ENCODE peak calls at places on chromosomes 7 and 10, in four cellular contexts. H is transverse colon, F is cardiac muscle cell, K is neural progenitor cell. R is an unnamed sample. For H3K36me3 and H3K4me1, the result is how much of the 10 kb centered on the place peaks cover.

GRCh38 chr7:152383341-152384234 is 52.2 kb downstream of the KMT2C start:
- DNase-seq in K (no peak), F (peak), H (no peak), R (no peak)

GRCh38 chr7:86750124-86750523 is 106.4 kb downstream of the GRM3 start:
- DNase-seq in F (no peak), K (no peak), H (no peak), R (no peak)

GRCh38 chr7:44665531-44666213 is 59.2 kb downstream of the OGDH start:
- DNase-seq in K (no peak), H (no peak), F (peak), R (no peak)

GRCh38 chr10:7789390-7789789 is 1.4 kb downstream of the ATP5F1C start:
- DNase-seq in H (no peak), F (peak), K (no peak), R (peak)

GRCh38 chr10:108392286-108392685 is 1227.8 kb upstream of the SORCS1 start:
- DNase-seq in H (no peak), F (peak), K (no peak), R (no peak)

GRCh38 chr7:48049850-48050249 is 14.5 kb downstream of the C7orf57 start:
- DNase-seq in K (no peak), F (no peak), H (no peak), R (no peak)

GRCh38 chr10:77707570-77707969 is 70.0 kb upstream of the KCNMA1 start:
- DNase-seq in H (no peak), F (no peak), K (no peak), R (no peak)

GRCh38 chr7:117875566-117875965 is 2.3 kb upstream of the CTTNBP2 start:
- DNase-seq in K (peak), F (no peak), H (no peak), R (no peak)

GRCh38 chr10:129560355-129560754 is 93.3 kb downstream of the MGMT start:
- DNase-seq in H (no peak), F (no peak), K (no peak), R (no peak)

GRCh38 chr10:132397671-132398565 is 918 bp downstream of the PWWP2B start:
- DNase-seq in H (peak), K (peak), F (peak), R (peak)

GRCh38 chr7:45244996-45245395 is 87.4 kb downstream of the RAMP3 start:
- DNase-seq in F (no peak), K (no peak), H (no peak), R (no peak)

GRCh38 chr10:71039551-71039950 is 151.2 kb upstream of the PCBD1 start:
- DNase-seq in K (no peak), F (no peak), H (no peak), R (no peak)

GRCh38 chr10:30828227-30828626 is 198.7 kb upstream of the LYZL2 start:
- DNase-seq in K (no peak), F (peak), H (no peak), R (no peak)

GRCh38 chr7:25454562-25455031 is 226.3 kb upstream of the NPVF start:
- DNase-seq in H (peak), F (peak), K (no peak), R (no peak)

GRCh38 chr7:8149222-8149621 is 112.7 kb downstream of the ICA1 start:
- DNase-seq in K (no peak), H (no peak), F (no peak), R (no peak)

GRCh38 chr10:84243759-84244158 is 1.1 kb upstream of the RGR start:
- DNase-seq in K (no peak), H (no peak), F (no peak), R (no peak)

GRCh38 chr7:47812460-47813136 is 135.7 kb downstream of the PKD1L1 start:
- DNase-seq in F (no peak), H (no peak), K (no peak), R (no peak)

GRCh38 chr7:140654661-140655060 is 14.0 kb upstream of the DENND2A start:
- DNase-seq in K (no peak), H (no peak), F (no peak), R (no peak)

GRCh38 chr7:132527467-132528410 is 48.5 kb downstream of the PLXNA4 start:
- DNase-seq in K (no peak), F (no peak), H (no peak), R (no peak)

GRCh38 chr7:140136108-140136507 is 40.7 kb downstream of the KDM7A start:
- DNase-seq in K (no peak), H (no peak), F (no peak), R (no peak)

GRCh38 chr7:157981778-157982177 is 605.8 kb downstream of the PTPRN2 start:
- DNase-seq in K (no peak), H (no peak), F (no peak), R (no peak)

GRCh38 chr10:81018898-81019890 is 481.5 kb downstream of the SH2D4B start:
- DNase-seq in H (no peak), K (peak), F (peak), R (peak)

GRCh38 chr7:40700653-40701475 is 566.1 kb downstream of the SUGCT start:
- DNase-seq in H (no peak), K (no peak), F (peak), R (no peak)

GRCh38 chr10:119320981-119321380 is 113.6 kb downstream of the GRK5 start:
- DNase-seq in F (no peak), H (no peak), K (no peak), R (no peak)

GRCh38 chr10:101394522-101395133 is 40.7 kb downstream of the BTRC start:
- DNase-seq in K (no peak), H (no peak), F (no peak), R (no peak)

GRCh38 chr7:131007439-131008330 is 273.7 kb upstream of the KLF14 start:
- DNase-seq in F (peak), H (peak), K (peak), R (peak)

GRCh38 chr10:63977329-63977923 is 456.2 kb downstream of the REEP3 start:
- DNase-seq in K (peak), F (peak), H (peak), R (peak)

GRCh38 chr10:43226441-43226840 is 40.4 kb downstream of the RASGEF1A start:
- DNase-seq in F (no peak), H (peak), K (no peak), R (peak)

GRCh38 chr7:66727058-66727457 is 13.5 kb upstream of the RABGEF1 start:
- DNase-seq in H (no peak), K (no peak), F (no peak), R (no peak)

GRCh38 chr10:30431435-30431911 is 2.5 kb upstream of the MAP3K8 start:
- DNase-seq in F (no peak), K (no peak), H (peak), R (no peak)

GRCh38 chr10:93821051-93821772 is 63.5 kb downstream of the LGI1 start:
- DNase-seq in H (no peak), F (peak), K (peak), R (no peak)

GRCh38 chr10:18216482-18216881 is 76.3 kb downstream of the CACNB2 start:
- DNase-seq in K (peak), H (no peak), F (peak), R (no peak)

GRCh38 chr7:51031216-51031615 is 248.5 kb upstream of the GRB10 start:
- DNase-seq in H (no peak), F (no peak), K (no peak), R (no peak)

DNA sequence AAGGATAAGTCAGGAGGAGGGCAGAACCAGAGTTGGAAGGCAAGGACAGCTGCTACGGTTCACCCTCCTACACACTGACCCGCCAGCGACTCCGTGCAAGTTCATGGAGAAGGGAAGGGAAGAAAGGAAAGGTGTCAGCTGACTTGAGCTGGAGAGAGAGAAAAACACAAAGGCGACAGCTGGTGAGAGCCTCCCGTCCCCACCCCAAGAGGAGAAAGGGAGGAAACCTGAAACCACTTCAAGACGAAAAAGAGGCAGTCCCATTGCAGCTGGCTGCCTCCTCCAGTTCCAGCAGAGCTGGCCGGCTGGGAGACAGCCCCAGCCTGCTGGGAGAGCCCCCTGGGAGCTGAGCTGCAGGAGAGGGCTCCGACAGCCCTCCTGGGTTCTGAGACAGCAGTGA is 75.2 kb downstream of the PARD3 start:
- DNase-seq in K (peak), F (peak), H (peak), R (peak)
- H3K4me3 ChIP-seq in K (peak), F (peak), H (no peak), R (no peak)

DNA sequence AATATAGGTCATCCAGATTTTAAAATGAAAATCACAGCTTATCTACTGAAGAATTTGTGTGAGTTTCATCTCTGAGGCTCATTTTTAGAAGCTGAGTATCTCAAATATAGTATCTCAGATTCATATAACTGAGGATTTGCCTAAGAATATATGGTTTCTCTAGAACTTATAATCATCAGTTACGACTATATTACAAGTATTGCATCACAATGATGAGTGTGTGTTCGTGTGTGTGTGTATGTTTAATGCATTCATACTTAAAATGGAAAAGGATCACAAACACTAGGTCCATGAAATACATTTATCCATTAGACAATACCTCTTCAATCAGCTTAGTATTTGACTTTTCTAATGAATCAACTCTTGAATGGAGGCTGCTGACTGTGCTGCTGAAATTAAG is 21.3 kb downstream of the RUFY2 start:
- DNase-seq in F (no peak), K (no peak), H (no peak), R (no peak)
- H3K36me3 ChIP-seq in F (under half), K (under half), H (under half), R (under half)

DNA sequence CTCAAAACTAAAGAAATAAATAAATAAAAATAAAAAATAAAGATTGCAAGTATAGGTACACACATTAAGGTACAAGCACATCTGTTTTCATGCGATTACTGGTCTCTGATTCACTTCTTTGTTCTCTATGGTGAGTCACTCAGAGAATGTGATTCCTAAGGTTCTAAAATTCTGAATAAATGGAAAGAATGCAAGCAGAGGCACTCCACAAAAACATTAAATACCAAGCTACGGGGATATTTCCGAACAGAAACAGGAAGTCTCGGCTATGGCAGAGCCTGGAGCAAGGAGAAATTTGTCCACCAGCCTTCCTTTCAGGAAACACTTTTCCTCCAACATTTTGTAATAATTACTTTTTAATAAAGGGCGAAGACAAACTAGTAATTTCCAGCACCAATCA is 1.4 kb downstream of the VOPP1 start:
- DNase-seq in F (peak), H (no peak), K (no peak), R (no peak)
- H3K4me1 ChIP-seq in F (under half), H (half or more), K (under half), R (under half)

DNA sequence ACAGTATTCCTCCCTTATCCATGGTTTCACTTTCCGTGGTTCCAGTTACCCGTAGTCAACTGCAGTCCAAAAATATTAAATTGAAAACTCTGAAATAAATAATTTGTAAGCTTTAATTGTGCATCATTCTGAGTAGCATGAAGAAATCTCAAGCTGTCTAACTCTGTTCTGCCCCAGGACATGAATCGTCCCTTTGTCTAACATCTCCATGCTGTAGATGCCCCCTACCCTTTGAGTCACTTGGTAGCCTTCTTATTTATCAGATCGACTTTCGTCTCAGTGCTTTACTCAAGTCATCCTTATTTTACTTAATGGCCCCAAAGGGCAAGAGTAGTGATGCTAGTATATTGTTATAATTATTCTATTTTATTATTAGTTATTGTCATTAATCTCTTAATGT is 41.8 kb downstream of the CPED1 start:
- DNase-seq in F (no peak), H (no peak), K (no peak), R (no peak)
- H3K4me3 ChIP-seq in F (no peak), H (no peak), K (no peak), R (no peak)

DNA sequence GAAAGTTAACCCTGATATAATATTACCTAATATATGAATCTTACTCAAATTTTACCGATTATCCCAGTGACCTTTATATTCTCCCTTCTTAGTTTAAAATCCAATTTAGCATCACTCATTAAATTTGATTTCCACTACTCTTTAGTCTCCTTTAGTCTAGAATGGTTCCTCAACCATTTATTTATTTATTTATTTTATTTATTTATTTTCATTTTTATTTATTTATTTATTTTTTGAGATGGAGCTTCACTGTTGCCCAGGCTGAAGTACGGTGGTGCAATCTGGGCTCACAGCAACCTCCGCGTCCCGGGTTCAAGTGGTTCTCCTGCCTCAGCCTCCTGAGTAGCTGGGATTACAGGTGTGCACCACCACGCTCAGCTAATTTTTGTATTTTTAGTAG is 92.8 kb downstream of the LCOR start:
- DNase-seq in H (no peak), F (no peak), K (no peak), R (no peak)
- H3K36me3 ChIP-seq in H (under half), F (under half), K (under half), R (under half)

DNA sequence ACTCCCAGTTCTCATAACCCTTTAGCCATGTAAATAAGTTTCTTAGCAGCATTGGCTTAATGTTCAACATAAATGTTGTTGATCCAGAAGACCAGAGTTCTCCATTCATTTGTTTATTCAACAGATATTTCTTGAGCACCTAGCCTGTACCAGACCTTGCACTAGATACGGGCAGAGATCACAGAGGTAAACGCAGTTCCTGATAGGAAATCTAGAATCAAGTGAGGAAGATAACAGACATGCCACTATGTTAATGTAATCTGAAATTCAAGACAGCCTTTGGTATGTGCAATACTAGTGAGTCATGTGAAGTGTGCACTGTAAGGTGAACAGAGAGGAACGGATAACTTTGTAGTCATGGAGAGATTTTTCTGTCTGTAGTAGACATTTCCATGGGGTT is 3.0 kb downstream of the BUB3 start:
- DNase-seq in K (no peak), F (no peak), H (no peak), R (no peak)
- H3K4me1 ChIP-seq in K (under half), F (under half), H (under half), R (under half)

DNA sequence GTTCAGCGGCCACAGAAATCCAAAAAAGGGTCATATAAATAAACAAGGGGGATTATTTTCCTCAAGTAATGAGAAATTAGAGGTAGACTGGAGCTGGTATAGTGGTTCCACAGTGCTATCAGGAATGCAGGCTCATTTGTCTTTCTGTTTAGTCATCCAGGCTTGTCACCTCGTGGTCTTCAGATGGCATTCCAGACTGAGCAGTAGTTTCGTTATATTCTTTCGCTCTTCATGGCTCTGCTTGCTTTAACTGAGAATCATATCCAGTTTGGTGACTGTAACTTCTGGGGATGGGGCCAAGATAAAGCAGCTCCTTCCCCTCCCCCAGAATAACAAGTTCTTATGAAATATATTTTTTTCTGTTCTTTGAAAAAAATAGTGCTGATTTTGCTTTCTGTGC is 9.5 kb downstream of the ANKIB1 start:
- DNase-seq in H (no peak), K (no peak), F (peak), R (no peak)
- H3K4me3 ChIP-seq in H (no peak), K (no peak), F (no peak), R (no peak)

R was measured in BE2C.